ENCODE peak calls at places on chromosomes 3 and 15, in nine cellular contexts. N, I, K, L, Q, Y, B, X and F are unnamed samples.

GRCh38 chr3:156350786-156351185 is 204.1 kb downstream of the SSR3 start:
- DNase-seq in N (no peak), I (no peak), K (no peak), L (no peak), Q (no peak), Y (no peak), B (no peak), X (no peak), F (no peak)

GRCh38 chr3:151171145-151171544 is 31.9 kb downstream of the GPR171 start:
- DNase-seq in N (peak), I (no peak), K (no peak), L (no peak), Q (no peak), Y (no peak), B (no peak), X (peak), F (no peak)

GRCh38 chr3:62585861-62586260 is 212.5 kb upstream of the FEZF2 start:
- DNase-seq in N (no peak), I (no peak), K (no peak), L (no peak), Q (no peak), Y (no peak), B (no peak), X (no peak), F (no peak)

GRCh38 chr15:25673972-25674371 is 189.2 kb downstream of the ATP10A start:
- DNase-seq in N (no peak), I (no peak), K (no peak), L (no peak), Q (no peak), Y (no peak), B (no peak), X (no peak), F (no peak)

GRCh38 chr3:178847170-178847569 is 224.4 kb downstream of the ZMAT3 start:
- DNase-seq in N (no peak), I (no peak), K (no peak), L (peak), Q (no peak), Y (no peak), B (no peak), X (no peak), F (no peak)

GRCh38 chr3:155497930-155498647 is 204.6 kb upstream of the STRIT1 start:
- DNase-seq in N (no peak), I (no peak), K (no peak), L (peak), Q (peak), Y (peak), B (no peak), X (no peak), F (no peak)

GRCh38 chr3:148512648-148513047 is 185.1 kb upstream of the AGTR1 start:
- DNase-seq in N (no peak), I (no peak), K (no peak), L (no peak), Q (no peak), Y (no peak), B (no peak), X (no peak), F (peak)

GRCh38 chr3:120148187-120148954 is 54.1 kb upstream of the GSK3B start:
- DNase-seq in N (no peak), I (no peak), K (no peak), L (no peak), Q (no peak), Y (no peak), B (no peak), X (no peak), F (no peak)

GRCh38 chr15:61141497-61142125 is 87.5 kb downstream of the RORA start:
- DNase-seq in N (no peak), I (no peak), K (no peak), L (no peak), Q (no peak), Y (no peak), B (no peak), X (no peak), F (no peak)

GRCh38 chr3:58340594-58341244 is 8.0 kb downstream of the PXK start:
- DNase-seq in N (no peak), I (no peak), K (no peak), L (no peak), Q (no peak), Y (no peak), B (no peak), X (no peak), F (no peak)

GRCh38 chr3:42613462-42613861 is 13.0 kb downstream of the NKTR start:
- DNase-seq in N (no peak), I (no peak), K (no peak), L (peak), Q (no peak), Y (no peak), B (no peak), X (peak), F (no peak)